ENCODE peak calls at places on chromosomes 3 and 15, in four cellular contexts. One of them, this sample, is unnamed.

GRCh38 chr3:11370134-11370533 is 97.9 kb downstream of the ATG7 start:
- DNase-seq in AG10803: no peak
- DNase-seq in heart left ventricle: no peak
- DNase-seq in OCI-LY7: no peak
- DNase-seq in this sample: no peak

GRCh38 chr3:30193625-30194044 is 412.8 kb upstream of the TGFBR2 start:
- DNase-seq in AG10803: no peak
- DNase-seq in OCI-LY7: no peak
- DNase-seq in heart left ventricle: no peak
- DNase-seq in this sample: no peak

GRCh38 chr15:48855501-48856440 is 22.2 kb upstream of the EID1 start:
- DNase-seq in AG10803: peak; percentile 68
- DNase-seq in OCI-LY7: no peak
- DNase-seq in heart left ventricle: no peak
- DNase-seq in this sample: peak; percentile 22

GRCh38 chr3:143975549-143976152 is 4.0 kb downstream of the DIPK2A start:
- DNase-seq in AG10803: peak; percentile 65
- DNase-seq in heart left ventricle: no peak
- DNase-seq in OCI-LY7: peak; percentile 58
- DNase-seq in this sample: no peak

GRCh38 chr3:47857151-47857550 is 54.2 kb downstream of the DHX30 start:
- DNase-seq in OCI-LY7: no peak
- DNase-seq in AG10803: no peak
- DNase-seq in heart left ventricle: no peak
- DNase-seq in this sample: no peak

GRCh38 chr3:72960812-72961518 is 35.6 kb upstream of the PPP4R2 start:
- DNase-seq in AG10803: peak; percentile 64
- DNase-seq in heart left ventricle: peak; percentile 77
- DNase-seq in OCI-LY7: no peak
- DNase-seq in this sample: peak; percentile 15

GRCh38 chr3:128702391-128702790 is 23.6 kb upstream of the RAB7A start:
- DNase-seq in AG10803: no peak
- DNase-seq in heart left ventricle: no peak
- DNase-seq in OCI-LY7: no peak
- DNase-seq in this sample: no peak

GRCh38 chr15:79168922-79169322 is 78.3 kb upstream of the RASGRF1 start:
- DNase-seq in heart left ventricle: peak; percentile 60
- DNase-seq in OCI-LY7: no peak
- DNase-seq in AG10803: no peak
- DNase-seq in this sample: peak; percentile 35

GRCh38 chr3:67357610-67358458 is 296.6 kb downstream of the SUCLG2 start:
- DNase-seq in heart left ventricle: no peak
- DNase-seq in OCI-LY7: peak; percentile 25
- DNase-seq in AG10803: peak; percentile 34
- DNase-seq in this sample: peak; percentile 10

GRCh38 chr3:99859855-99860254 is 42.2 kb downstream of the CMSS1 start:
- DNase-seq in AG10803: peak; percentile 98
- DNase-seq in OCI-LY7: no peak
- DNase-seq in heart left ventricle: no peak
- DNase-seq in this sample: peak; percentile 76

GRCh38 chr3:14592390-14592789 is 52.2 kb upstream of the GRIP2 start:
- DNase-seq in heart left ventricle: no peak
- DNase-seq in OCI-LY7: no peak
- DNase-seq in AG10803: no peak
- DNase-seq in this sample: no peak

GRCh38 chr3:24495334-24495994 is 814 bp upstream of the THRB start:
- DNase-seq in heart left ventricle: peak; percentile 37
- DNase-seq in OCI-LY7: no peak
- DNase-seq in AG10803: no peak
- DNase-seq in this sample: no peak

GRCh38 chr15:67805871-67806538 is 19.3 kb upstream of the SKOR1 start:
- DNase-seq in heart left ventricle: no peak
- DNase-seq in AG10803: no peak
- DNase-seq in OCI-LY7: no peak
- DNase-seq in this sample: peak; percentile 20

GRCh38 chr3:113070226-113071220 is 79.7 kb downstream of the GTPBP8 start:
- DNase-seq in OCI-LY7: no peak
- DNase-seq in heart left ventricle: peak; percentile 12
- DNase-seq in AG10803: peak; percentile 75
- DNase-seq in this sample: peak; percentile 55

GRCh38 chr3:183122257-183122932 is 23.1 kb upstream of the MCCC1 start:
- DNase-seq in OCI-LY7: peak; percentile 70
- DNase-seq in heart left ventricle: no peak
- DNase-seq in AG10803: peak; percentile 56
- DNase-seq in this sample: no peak

GRCh38 chr3:52039846-52040245 is 16.5 kb downstream of the DUSP7 start:
- DNase-seq in OCI-LY7: no peak
- DNase-seq in heart left ventricle: peak; percentile 90
- DNase-seq in AG10803: no peak
- DNase-seq in this sample: no peak

GRCh38 chr15:78968539-78969271 is 23.9 kb upstream of the CTSH start:
- DNase-seq in heart left ventricle: no peak
- DNase-seq in OCI-LY7: no peak
- DNase-seq in AG10803: no peak
- DNase-seq in this sample: no peak

GRCh38 chr3:82496890-82497560 is 735.6 kb upstream of the GBE1 start:
- DNase-seq in AG10803: no peak
- DNase-seq in OCI-LY7: peak; percentile 31
- DNase-seq in heart left ventricle: no peak
- DNase-seq in this sample: no peak

GRCh38 chr3:97817965-97818364 is 3.8 kb upstream of the CRYBG3 start:
- DNase-seq in OCI-LY7: no peak
- DNase-seq in AG10803: no peak
- DNase-seq in heart left ventricle: no peak
- DNase-seq in this sample: no peak

GRCh38 chr15:40354408-40355171 is 3.4 kb upstream of the DISP2 start:
- DNase-seq in OCI-LY7: peak; percentile 31
- DNase-seq in heart left ventricle: no peak
- DNase-seq in AG10803: no peak
- DNase-seq in this sample: no peak

GRCh38 chr3:32198714-32199113 is 39.8 kb upstream of the CMTM8 start:
- DNase-seq in heart left ventricle: no peak
- DNase-seq in AG10803: no peak
- DNase-seq in OCI-LY7: no peak
- DNase-seq in this sample: no peak

GRCh38 chr3:190336516-190337189 is 14.4 kb upstream of the CLDN1 start:
- DNase-seq in OCI-LY7: no peak
- DNase-seq in heart left ventricle: no peak
- DNase-seq in AG10803: peak; percentile 33
- DNase-seq in this sample: no peak

GRCh38 chr3:190338717-190339116 is 16.5 kb upstream of the CLDN1 start:
- DNase-seq in heart left ventricle: no peak
- DNase-seq in AG10803: no peak
- DNase-seq in OCI-LY7: no peak
- DNase-seq in this sample: peak; percentile 76

GRCh38 chr3:190333961-190334360 is 11.7 kb upstream of the CLDN1 start:
- DNase-seq in heart left ventricle: no peak
- DNase-seq in OCI-LY7: no peak
- DNase-seq in AG10803: no peak
- DNase-seq in this sample: no peak

GRCh38 chr3:190340071-190340470 is 17.8 kb upstream of the CLDN1 start:
- DNase-seq in heart left ventricle: no peak
- DNase-seq in OCI-LY7: no peak
- DNase-seq in AG10803: no peak
- DNase-seq in this sample: no peak

DNA sequence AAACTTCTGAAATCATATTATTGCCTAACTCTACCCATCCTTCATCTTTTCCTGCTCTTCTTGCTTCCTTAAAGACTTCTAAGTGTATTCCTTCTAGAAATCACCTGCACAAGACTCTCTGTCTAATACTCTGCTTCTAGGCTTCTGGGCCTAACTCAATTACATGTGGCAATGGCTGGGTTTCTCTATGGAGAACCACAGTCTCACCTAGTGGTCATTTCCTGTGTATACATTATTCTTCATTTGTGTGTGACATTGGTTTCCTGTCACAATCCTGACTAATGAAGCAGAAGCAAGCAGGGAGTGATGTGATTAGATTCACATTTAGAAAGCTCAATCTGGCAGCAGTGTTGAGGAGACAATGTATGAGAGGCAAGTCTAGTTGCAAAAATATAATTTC is 16.9 kb upstream of the CLDN1 start:
- DNase-seq in OCI-LY7: no peak
- DNase-seq in heart left ventricle: no peak
- DNase-seq in AG10803: peak; percentile 46
- DNase-seq in this sample: no peak
- TF ChIP-seq CTCF in OCI-LY7: no peak
- TF ChIP-seq CTCF in heart left ventricle: no peak
- TF ChIP-seq CTCF in AG10803: peak; percentile 35
- TF ChIP-seq CTCF in this sample: peak; percentile 38

GRCh38 chr3:26712211-26713026 is 89.8 kb downstream of the LRRC3B start:
- DNase-seq in AG10803: no peak
- DNase-seq in OCI-LY7: peak; percentile 63
- DNase-seq in heart left ventricle: peak; percentile 11
- DNase-seq in this sample: peak; percentile 13
- TF ChIP-seq CTCF in AG10803: no peak
- TF ChIP-seq CTCF in OCI-LY7: peak; percentile 87
- TF ChIP-seq CTCF in heart left ventricle: peak; percentile 81
- TF ChIP-seq CTCF in this sample: peak; percentile 76

GRCh38 chr3:161925749-161926360 is 429.2 kb downstream of the OTOL1 start:
- DNase-seq in heart left ventricle: no peak
- DNase-seq in OCI-LY7: no peak
- DNase-seq in AG10803: no peak
- DNase-seq in this sample: no peak
- TF ChIP-seq CTCF in heart left ventricle: no peak
- TF ChIP-seq CTCF in OCI-LY7: no peak
- TF ChIP-seq CTCF in AG10803: peak; percentile 39
- TF ChIP-seq CTCF in this sample: no peak

GRCh38 chr3:131048030-131048429 is 21.4 kb downstream of the NEK11 start:
- DNase-seq in AG10803: no peak
- DNase-seq in heart left ventricle: no peak
- DNase-seq in OCI-LY7: no peak
- DNase-seq in this sample: no peak

GRCh38 chr3:131053021-131053420 is 26.3 kb downstream of the NEK11 start:
- DNase-seq in OCI-LY7: no peak
- DNase-seq in heart left ventricle: no peak
- DNase-seq in AG10803: peak; percentile 11
- DNase-seq in this sample: no peak

GRCh38 chr3:131047582-131047981 is 20.9 kb downstream of the NEK11 start:
- DNase-seq in heart left ventricle: no peak
- DNase-seq in OCI-LY7: peak; percentile 11
- DNase-seq in AG10803: no peak
- DNase-seq in this sample: no peak
- TF ChIP-seq CTCF in heart left ventricle: no peak
- TF ChIP-seq CTCF in OCI-LY7: peak; percentile 65
- TF ChIP-seq CTCF in AG10803: no peak
- TF ChIP-seq CTCF in this sample: peak; percentile 14

DNA sequence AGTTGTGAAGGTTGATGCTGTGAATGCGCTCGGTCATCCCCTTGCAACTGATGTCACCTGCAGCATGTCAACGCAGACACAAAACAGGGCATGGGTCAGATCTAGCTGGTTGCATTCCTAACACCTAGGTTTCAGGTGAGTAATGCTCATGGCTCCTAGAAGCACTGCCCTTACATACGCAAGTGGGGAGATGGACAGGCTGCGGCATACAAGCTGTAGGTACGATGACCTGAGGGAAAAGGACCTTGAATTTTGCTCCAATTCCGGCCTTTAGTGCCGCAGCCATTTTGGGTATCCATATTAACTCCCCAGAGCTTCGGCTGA is 58.0 kb downstream of the TIGIT start:
- DNase-seq in heart left ventricle: no peak
- DNase-seq in AG10803: no peak
- DNase-seq in OCI-LY7: no peak
- DNase-seq in this sample: no peak
- TF ChIP-seq CTCF in heart left ventricle: no peak
- TF ChIP-seq CTCF in AG10803: no peak
- TF ChIP-seq CTCF in OCI-LY7: no peak
- TF ChIP-seq CTCF in this sample: no peak

DNA sequence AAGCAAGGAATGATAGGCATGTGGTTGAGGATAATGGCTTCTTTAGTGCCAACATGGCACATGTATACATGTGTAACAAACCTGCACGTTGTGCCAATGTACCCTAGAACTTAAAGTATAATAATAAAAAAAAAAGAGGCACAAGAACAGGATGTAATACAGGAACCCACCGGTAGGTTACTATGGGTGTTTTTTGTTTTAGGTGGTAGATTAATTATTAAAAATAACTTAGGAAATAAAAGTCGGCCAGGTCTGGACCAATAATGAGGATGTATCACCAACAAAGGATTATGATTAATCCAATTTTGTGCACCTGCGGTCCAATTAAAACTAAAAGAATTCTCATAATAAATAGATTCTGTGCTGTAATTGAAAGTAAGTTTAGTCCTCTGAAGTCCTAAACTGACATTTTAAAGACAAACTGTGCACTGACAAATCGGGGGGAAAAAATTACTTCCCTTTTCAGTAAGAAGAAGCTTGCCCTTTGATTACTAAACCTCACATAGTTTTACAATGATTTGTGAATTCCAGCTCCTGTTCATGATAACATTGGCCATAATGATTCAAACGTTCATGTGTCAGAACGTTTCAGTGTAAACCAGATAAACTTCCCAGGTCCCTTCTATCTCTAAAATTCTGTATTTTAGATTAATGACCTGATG is 62.2 kb downstream of the CASR start:
- DNase-seq in AG10803: peak; percentile 30
- DNase-seq in heart left ventricle: no peak
- DNase-seq in OCI-LY7: peak; percentile 46
- DNase-seq in this sample: no peak
- TF ChIP-seq CTCF in AG10803: peak; percentile 19
- TF ChIP-seq CTCF in heart left ventricle: no peak
- TF ChIP-seq CTCF in OCI-LY7: peak; percentile 64
- TF ChIP-seq CTCF in this sample: peak; percentile 30

This sample was measured in epithelial cell of proximal tubule.